ENCODE peak calls at places on chromosomes 13 and 19, in seven cellular contexts. T, Q, D, O, A, X and S are unnamed samples.

GRCh38 chr19:31733591-31733990 is 384.4 kb upstream of the TSHZ3 start:
- DNase-seq in T (no peak), A (no peak), O (no peak), Q (no peak), X (no peak), D (no peak), S (no peak)

GRCh38 chr19:57359300-57359699 is 4.1 kb upstream of the TRAPPC2B start:
- DNase-seq in T (no peak), X (no peak), D (no peak), O (no peak), A (no peak), Q (no peak), S (no peak)

GRCh38 chr19:6362024-6362344 is 653 bp downstream of the CLPP start:
- DNase-seq in T (no peak), O (no peak), X (no peak), Q (no peak), A (no peak), D (peak), S (no peak)

GRCh38 chr13:43802511-43802910 is 15.7 kb upstream of the ENOX1 start:
- DNase-seq in Q (no peak), A (no peak), O (no peak), X (no peak), T (no peak), D (no peak), S (no peak)

GRCh38 chr19:15252398-15253018 is 20.3 kb upstream of the EPHX3 start:
- DNase-seq in X (peak), Q (no peak), T (peak), O (no peak), D (peak), A (peak), S (no peak)

GRCh38 chr19:55702131-55702627 is 27.2 kb downstream of the EPN1 start:
- DNase-seq in X (no peak), A (no peak), D (no peak), T (no peak), O (no peak), Q (no peak), S (no peak)

GRCh38 chr13:80141114-80141849 is 199.6 kb downstream of the SPRY2 start:
- DNase-seq in T (peak), O (no peak), A (no peak), Q (no peak), D (no peak), X (peak), S (peak)

GRCh38 chr13:112693831-112694497 is 4.1 kb downstream of the ATP11A start:
- DNase-seq in O (no peak), X (peak), D (no peak), T (peak), A (peak), Q (no peak), S (peak)

GRCh38 chr19:56504581-56504980 is 3.1 kb upstream of the ZNF471 start:
- DNase-seq in A (no peak), Q (no peak), D (no peak), T (no peak), O (no peak), X (peak), S (no peak)

GRCh38 chr19:55418185-55418584 is 10.6 kb upstream of the UBE2S start:
- DNase-seq in D (peak), O (peak), Q (peak), X (peak), A (peak), T (peak), S (peak)

GRCh38 chr19:35000338-35000646 is 169 bp downstream of the GRAMD1A start:
- DNase-seq in X (no peak), D (no peak), A (no peak), T (no peak), O (no peak), Q (no peak), S (no peak)

GRCh38 chr13:73514208-73514607 is 455.4 kb downstream of the KLF5 start:
- DNase-seq in T (no peak), D (no peak), A (no peak), O (no peak), X (no peak), Q (no peak), S (no peak)

GRCh38 chr13:103799028-103799427 is 732.8 kb upstream of the SLC10A2 start:
- DNase-seq in O (no peak), T (no peak), D (no peak), A (no peak), Q (no peak), X (no peak), S (no peak)

GRCh38 chr13:80572867-80573266 is 231.9 kb upstream of the SPRY2 start:
- DNase-seq in T (no peak), O (no peak), Q (no peak), A (no peak), D (no peak), X (no peak), S (no peak)

GRCh38 chr13:50370303-50370950 is 355.2 kb downstream of the KCNRG start:
- DNase-seq in T (no peak), D (no peak), O (peak), X (no peak), A (no peak), Q (no peak), S (no peak)

GRCh38 chr13:75946746-75947397 is 310.7 kb downstream of the LMO7 start:
- DNase-seq in D (no peak), T (no peak), X (no peak), A (no peak), O (no peak), Q (no peak), S (no peak)

GRCh38 chr13:99320693-99321481 is 13.7 kb upstream of the GPR183 start:
- DNase-seq in D (no peak), Q (peak), O (no peak), T (peak), A (peak), X (peak), S (peak)

GRCh38 chr19:38664503-38665211 is 17.2 kb downstream of the ACTN4 start:
- DNase-seq in T (peak), X (no peak), D (no peak), Q (no peak), O (no peak), A (no peak), S (no peak)

GRCh38 chr13:46656786-46657185 is 103.8 kb downstream of the LRCH1 start:
- DNase-seq in A (no peak), Q (no peak), D (no peak), O (no peak), X (no peak), T (peak), S (no peak)

GRCh38 chr13:75776550-75776949 is 140.4 kb downstream of the LMO7 start:
- DNase-seq in Q (no peak), T (no peak), A (no peak), D (no peak), X (no peak), O (no peak), S (no peak)

GRCh38 chr13:101917475-101917810 is 465.0 kb downstream of the ITGBL1 start:
- DNase-seq in A (no peak), T (no peak), X (no peak), D (peak), O (no peak), Q (no peak), S (no peak)

GRCh38 chr13:44974056-44974798 is 15.0 kb downstream of the NUFIP1 start:
- DNase-seq in X (peak), T (peak), A (no peak), D (no peak), O (peak), Q (no peak), S (no peak)

GRCh38 chr13:25478186-25478585 is 106.4 kb downstream of the ATP8A2 start:
- DNase-seq in Q (no peak), T (no peak), X (no peak), D (no peak), O (no peak), A (no peak), S (no peak)

GRCh38 chr19:3852614-3853254 is 16.1 kb downstream of the ZFR2 start:
- DNase-seq in T (peak), X (peak), A (peak), O (peak), D (peak), Q (peak), S (no peak)

GRCh38 chr19:8935460-8935859 is 74.7 kb downstream of the MUC16 start:
- DNase-seq in D (no peak), Q (no peak), T (no peak), A (no peak), O (no peak), X (no peak), S (no peak)

GRCh38 chr19:12946092-12946845 is 607 bp downstream of the RAD23A start:
- DNase-seq in X (peak), D (peak), A (peak), Q (no peak), O (no peak), T (peak), S (peak)

GRCh38 chr19:11268783-11269267 is 6.5 kb upstream of the DOCK6 start:
- DNase-seq in D (no peak), O (no peak), T (peak), A (no peak), X (peak), Q (peak), S (peak)

GRCh38 chr19:54674021-54674617 is 11.3 kb downstream of the LILRB4 start:
- DNase-seq in X (no peak), T (peak), D (no peak), O (no peak), A (no peak), Q (no peak), S (no peak)

DNA sequence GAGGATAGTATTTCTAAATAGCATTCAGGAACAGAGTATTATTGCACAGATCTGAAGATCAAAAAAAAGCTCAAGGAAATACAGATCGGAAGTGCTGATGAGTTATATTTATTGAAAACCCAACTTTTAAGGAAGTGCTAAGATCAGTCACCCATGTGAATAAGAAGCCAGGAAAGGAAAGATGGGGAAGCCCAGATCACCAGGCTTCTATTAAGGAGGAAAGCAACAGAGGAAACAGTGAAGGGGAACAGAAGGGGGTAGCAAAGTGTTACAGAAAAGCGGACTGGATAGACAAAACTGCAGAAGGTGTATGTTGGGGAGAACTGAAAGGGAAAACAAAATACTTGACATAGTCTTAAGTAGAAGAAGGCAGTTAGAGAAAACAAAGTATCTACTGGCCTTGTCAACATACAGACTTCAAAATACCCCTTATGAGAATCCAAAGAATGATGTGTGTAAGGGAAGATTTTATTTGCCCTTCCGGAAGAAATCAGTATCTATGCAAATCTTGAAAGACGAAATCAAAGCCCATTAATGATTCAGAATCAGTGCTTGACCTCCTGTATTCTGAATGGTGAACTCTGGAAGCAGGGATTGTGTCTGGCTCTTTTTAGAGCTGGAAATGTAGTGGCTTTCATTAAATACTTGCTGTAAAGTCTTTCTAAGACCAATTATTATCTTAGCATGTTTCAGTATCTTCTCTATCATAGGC is 12.1 kb downstream of the UFM1 start:
- DNase-seq in Q (no peak), A (no peak), O (no peak), X (no peak), D (no peak), T (no peak), S (no peak)
- TF ChIP-seq CTCF in Q (no peak), A (no peak), O (no peak), X (no peak), D (no peak), T (no peak), S (no peak)

GRCh38 chr13:53189162-53189561 is 160.5 kb downstream of the OLFM4 start:
- DNase-seq in O (no peak), Q (no peak), X (no peak), T (no peak), A (no peak), D (no peak), S (no peak)
- TF ChIP-seq CTCF in O (no peak), Q (no peak), X (no peak), T (no peak), A (no peak), D (peak), S (no peak)

GRCh38 chr13:41649659-41650058 is 192.3 kb downstream of the RGCC start:
- DNase-seq in O (no peak), D (no peak), A (no peak), Q (no peak), T (peak), X (peak), S (no peak)
- TF ChIP-seq CTCF in O (no peak), D (peak), A (peak), Q (peak), T (peak), X (peak), S (peak)

GRCh38 chr19:14019100-14019499 is 8.8 kb upstream of the RLN3 start:
- DNase-seq in D (no peak), T (no peak), O (no peak), X (no peak), Q (no peak), A (no peak), S (no peak)

GRCh38 chr19:14022469-14022868 is 5.5 kb upstream of the RLN3 start:
- DNase-seq in D (no peak), A (no peak), O (no peak), T (no peak), Q (no peak), X (peak), S (no peak)

GRCh38 chr19:14027856-14028450 is at the start of gene RLN3:
- DNase-seq in D (no peak), X (no peak), A (no peak), Q (no peak), T (no peak), O (no peak), S (no peak)

GRCh38 chr19:14021474-14021873 is 6.5 kb upstream of the RLN3 start:
- DNase-seq in O (no peak), T (no peak), D (peak), Q (no peak), A (no peak), X (no peak), S (no peak)

DNA sequence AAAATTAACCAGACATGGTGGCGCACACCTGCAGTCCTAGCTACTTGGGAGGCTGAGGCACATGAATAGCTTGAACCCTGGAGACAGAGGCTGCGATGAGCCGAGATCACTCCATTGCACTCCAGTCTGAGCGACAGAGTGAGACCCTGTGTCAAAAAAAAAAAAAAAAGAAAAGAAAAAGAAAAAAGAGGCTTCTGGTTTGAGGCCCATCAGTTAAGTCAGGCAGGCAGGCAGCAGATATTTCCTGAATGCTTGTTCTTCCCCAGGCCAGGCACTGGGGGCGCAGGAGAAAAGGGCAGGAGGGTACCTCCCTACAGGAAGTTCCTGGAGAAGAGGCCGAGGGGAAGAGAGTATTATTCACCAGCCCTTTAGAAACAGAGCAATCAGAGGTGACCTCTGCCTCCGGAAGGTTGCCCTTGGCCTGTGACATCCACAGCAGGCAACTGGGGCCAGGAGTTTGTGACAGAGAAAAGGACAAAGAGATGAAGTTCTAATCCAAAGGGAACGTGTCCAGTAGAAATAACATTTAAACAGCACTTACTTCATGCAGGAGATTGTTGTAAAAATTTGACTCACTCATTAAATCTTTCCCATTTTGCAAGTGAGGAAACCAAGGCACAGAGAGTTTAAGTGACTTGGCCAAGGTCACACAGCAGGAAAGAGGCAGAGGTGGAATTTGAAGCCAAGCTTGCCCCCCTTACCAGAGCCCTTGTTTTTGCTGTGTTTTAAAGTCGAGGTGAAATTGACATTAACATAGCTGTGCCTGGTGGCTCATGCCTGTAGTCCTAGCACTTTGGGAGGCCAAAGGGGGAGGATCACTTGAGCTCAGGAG is 4.3 kb upstream of the RLN3 start:
- DNase-seq in D (peak), X (peak), A (no peak), Q (no peak), T (peak), O (no peak), S (no peak)
- TF ChIP-seq CTCF in D (peak), X (peak), A (peak), Q (peak), T (peak), O (no peak), S (peak)

GRCh38 chr13:27918041-27918917 is 1.5 kb upstream of the PDX1 start:
- DNase-seq in O (no peak), T (no peak), D (peak), A (no peak), X (no peak), Q (no peak), S (no peak)
- TF ChIP-seq CTCF in O (no peak), T (no peak), D (no peak), A (no peak), X (no peak), Q (no peak), S (no peak)

DNA sequence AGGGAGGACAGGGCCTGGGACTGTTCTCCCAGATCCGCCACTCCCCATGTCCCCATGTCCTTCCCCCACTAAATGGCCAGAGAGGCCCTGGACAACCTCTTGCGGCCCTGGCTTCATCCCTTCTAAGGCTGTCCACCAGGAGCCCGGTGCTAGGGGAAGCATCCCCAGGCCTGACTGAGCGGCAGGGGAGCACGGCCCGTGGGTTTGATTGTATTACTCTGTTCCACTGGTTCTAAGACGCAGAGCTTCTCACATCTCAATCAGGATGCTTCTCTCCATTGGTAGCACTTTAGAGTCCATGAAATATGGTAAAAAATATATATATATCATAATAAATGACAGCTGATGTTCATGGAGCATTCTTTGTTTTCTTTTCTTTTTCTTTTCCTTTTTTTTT is 815 bp downstream of the SPACA4 start:
- DNase-seq in A (no peak), D (no peak), O (no peak), T (no peak), X (no peak), Q (no peak), S (no peak)
- TF ChIP-seq CTCF in A (no peak), D (no peak), O (no peak), T (no peak), X (no peak), Q (no peak), S (no peak)

GRCh38 chr19:904545-904944 is 8.5 kb downstream of the R3HDM4 start:
- DNase-seq in D (no peak), T (no peak), O (no peak), A (no peak), Q (no peak), X (no peak), S (no peak)

GRCh38 chr19:902093-902370 is 8.7 kb downstream of the RNU6-9 start:
- DNase-seq in O (no peak), T (no peak), A (no peak), X (no peak), Q (no peak), D (no peak), S (no peak)

GRCh38 chr19:903266-903797 is 9.7 kb downstream of the R3HDM4 start:
- DNase-seq in A (no peak), Q (no peak), T (no peak), O (no peak), D (no peak), X (peak), S (no peak)

GRCh38 chr19:901216-902092 is 8.2 kb downstream of the RNU6-9 start:
- DNase-seq in D (no peak), T (no peak), O (no peak), A (no peak), X (no peak), Q (no peak), S (no peak)

DNA sequence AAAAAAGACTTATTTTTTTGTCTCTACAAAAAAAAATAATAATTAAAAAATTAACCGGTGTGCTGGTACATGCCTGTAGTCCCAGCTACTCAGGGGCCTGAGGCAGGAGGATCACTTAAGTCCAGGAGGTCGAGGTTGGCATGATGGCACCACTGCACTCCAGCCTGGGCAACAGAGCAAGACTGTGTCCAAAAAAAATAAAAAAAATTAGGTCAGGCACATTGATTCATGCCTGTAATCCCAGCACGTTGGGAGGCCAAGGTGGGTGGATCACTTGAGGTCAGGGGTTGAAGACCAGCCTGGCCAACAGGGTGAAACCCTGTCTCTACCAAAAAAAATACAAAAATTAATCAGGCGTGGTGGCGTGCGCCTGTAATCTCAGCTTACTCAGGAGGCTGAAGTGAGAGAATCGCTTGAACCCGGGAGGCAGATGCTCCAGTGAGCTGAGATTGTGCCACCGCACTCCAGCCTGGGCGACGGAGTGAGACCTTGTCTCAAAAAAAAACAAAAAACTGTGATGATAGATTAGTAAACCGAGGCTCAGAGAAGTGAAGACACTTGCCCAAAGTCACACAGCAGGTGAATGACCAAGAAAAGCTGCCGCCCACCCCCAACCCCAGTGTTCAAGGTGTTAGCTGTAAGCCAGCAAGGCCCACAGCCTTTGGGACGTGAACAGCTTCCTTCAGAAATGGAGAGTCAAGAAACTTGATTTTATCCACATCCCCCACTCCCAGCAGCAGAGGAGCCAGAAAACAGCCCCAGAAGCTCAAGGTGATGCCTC is 9.4 kb downstream of the RNU6-9 start:
- DNase-seq in A (no peak), D (no peak), T (no peak), X (no peak), O (no peak), Q (no peak), S (no peak)
- TF ChIP-seq CTCF in A (no peak), D (no peak), T (no peak), X (no peak), O (no peak), Q (no peak), S (no peak)

GRCh38 chr13:84606616-84607015 is 724.3 kb upstream of the SLITRK1 start:
- DNase-seq in D (no peak), X (no peak), T (no peak), A (no peak), O (no peak), Q (no peak), S (no peak)

GRCh38 chr13:84607614-84608013 is 725.3 kb upstream of the SLITRK1 start:
- DNase-seq in A (peak), Q (peak), O (no peak), T (no peak), D (no peak), X (peak), S (peak)

GRCh38 chr13:84609716-84610115 is 727.4 kb upstream of the SLITRK1 start:
- DNase-seq in D (no peak), A (no peak), X (peak), Q (no peak), T (no peak), O (no peak), S (peak)

GRCh38 chr13:84605927-84606326 is 723.7 kb upstream of the SLITRK1 start:
- DNase-seq in D (no peak), T (no peak), O (no peak), A (no peak), X (no peak), Q (no peak), S (no peak)
- TF ChIP-seq CTCF in D (peak), T (no peak), O (no peak), A (no peak), X (no peak), Q (no peak), S (no peak)